ENCODE peak calls at places on chromosomes 11 and 22, in four cellular contexts. J is HEK293T, Z is SK-N-SH, V is K562. B is an unnamed sample.

GRCh38 chr11:102727890-102728289 is 3.1 kb upstream of the MMP8 start:
- DNase-seq in J (no peak), Z (no peak), V (no peak), B (no peak)

GRCh38 chr22:40189979-40190378 is 12.3 kb downstream of the TNRC6B start:
- DNase-seq in J (no peak), Z (no peak), V (no peak), B (no peak)

GRCh38 chr11:116275634-116276033 is 497.2 kb downstream of the BUD13 start:
- DNase-seq in J (no peak), Z (no peak), V (no peak), B (no peak)

GRCh38 chr11:103619938-103620337 is 416.5 kb upstream of the DDI1 start:
- DNase-seq in J (no peak), Z (no peak), V (no peak), B (no peak)

GRCh38 chr11:59713745-59714144 is at the start of gene OR10V1:
- DNase-seq in J (no peak), Z (no peak), V (no peak), B (no peak)

GRCh38 chr11:87176044-87176443 is 138.3 kb downstream of the TMEM135 start:
- DNase-seq in J (no peak), Z (no peak), V (no peak), B (no peak)

GRCh38 chr11:109135627-109136026 is 286.4 kb upstream of the C11orf87 start:
- DNase-seq in J (no peak), Z (no peak), V (no peak), B (no peak)

GRCh38 chr11:118010738-118011461 is 24.7 kb downstream of the IL10RA start:
- DNase-seq in J (no peak), Z (no peak), V (no peak), B (no peak)

GRCh38 chr11:13327421-13327820 is 49.8 kb downstream of the BMAL1 start:
- DNase-seq in J (no peak), Z (no peak), V (no peak), B (no peak)

GRCh38 chr11:101428918-101429317 is 154.9 kb downstream of the TRPC6 start:
- DNase-seq in J (peak), Z (no peak), V (no peak), B (peak)

GRCh38 chr11:111414267-111414931 is 35.3 kb upstream of the POU2AF1 start:
- DNase-seq in J (no peak), Z (no peak), V (no peak), B (no peak)

GRCh38 chr11:72548481-72548880 is 114.2 kb upstream of the CLPB start:
- DNase-seq in J (no peak), Z (no peak), V (no peak), B (no peak)

GRCh38 chr11:94060401-94060800 is 39.2 kb downstream of the HEPHL1 start:
- DNase-seq in J (no peak), Z (no peak), V (no peak), B (no peak)

GRCh38 chr11:102276302-102277182 is 40.7 kb upstream of the BIRC3 start:
- DNase-seq in J (no peak), Z (no peak), V (no peak), B (no peak)

GRCh38 chr11:118343981-118344521 is at the start of gene CD3G:
- DNase-seq in J (no peak), Z (no peak), V (no peak), B (no peak)

GRCh38 chr11:22976146-22976545 is 115.9 kb upstream of the CCDC179 start:
- DNase-seq in J (no peak), Z (no peak), V (no peak), B (no peak)

GRCh38 chr11:111213256-111213655 is 32.3 kb upstream of the POU2AF2 start:
- DNase-seq in J (no peak), Z (no peak), V (no peak), B (no peak)

GRCh38 chr11:79579063-79579462 is 138.2 kb upstream of the TENM4 start:
- DNase-seq in J (no peak), Z (no peak), V (no peak), B (no peak)

GRCh38 chr11:59418151-59418550 is 8.1 kb downstream of the OR5A2 start:
- DNase-seq in J (no peak), Z (no peak), V (no peak), B (no peak)

GRCh38 chr11:32418836-32419235 is 16.5 kb downstream of the WT1 start:
- DNase-seq in J (no peak), Z (no peak), V (no peak), B (no peak)

GRCh38 chr11:94134651-94135512 is 6.2 kb downstream of the PANX1 start:
- DNase-seq in J (no peak), Z (no peak), V (no peak), B (no peak)

DNA sequence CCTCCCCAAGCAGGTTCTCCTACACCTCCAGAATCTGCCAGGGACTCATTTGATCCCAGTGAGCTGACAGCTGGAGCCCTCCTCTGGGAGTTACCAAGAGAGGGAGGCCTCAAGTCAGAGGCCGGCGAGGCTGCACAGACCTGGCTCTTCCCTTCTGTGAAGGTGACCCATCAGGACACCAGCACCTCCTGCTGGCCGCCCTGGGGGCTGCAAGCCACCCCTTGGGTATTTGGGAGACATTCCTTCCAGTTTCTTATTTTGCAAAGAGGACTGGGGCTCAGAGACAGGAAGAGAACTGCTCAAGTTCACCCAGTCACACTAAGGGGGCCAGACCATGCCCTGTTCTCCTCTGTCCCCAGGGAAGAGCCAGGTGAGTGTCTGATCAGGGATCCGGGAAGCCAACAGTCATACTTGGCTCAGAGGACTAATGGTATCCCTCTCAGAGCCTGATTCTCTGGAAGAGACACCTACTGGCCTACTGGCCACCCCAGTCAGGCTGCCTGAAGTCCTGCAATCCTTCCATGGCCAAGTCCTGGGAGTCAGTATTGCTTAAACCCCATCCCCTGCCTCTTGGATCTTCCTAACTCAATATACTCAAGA is 40.5 kb upstream of the RIC3 start:
- DNase-seq in J (peak), Z (no peak), V (peak), B (no peak)
- TF ChIP-seq FOXM1 in J (no peak), Z (no peak), V (no peak), B (no peak)

DNA sequence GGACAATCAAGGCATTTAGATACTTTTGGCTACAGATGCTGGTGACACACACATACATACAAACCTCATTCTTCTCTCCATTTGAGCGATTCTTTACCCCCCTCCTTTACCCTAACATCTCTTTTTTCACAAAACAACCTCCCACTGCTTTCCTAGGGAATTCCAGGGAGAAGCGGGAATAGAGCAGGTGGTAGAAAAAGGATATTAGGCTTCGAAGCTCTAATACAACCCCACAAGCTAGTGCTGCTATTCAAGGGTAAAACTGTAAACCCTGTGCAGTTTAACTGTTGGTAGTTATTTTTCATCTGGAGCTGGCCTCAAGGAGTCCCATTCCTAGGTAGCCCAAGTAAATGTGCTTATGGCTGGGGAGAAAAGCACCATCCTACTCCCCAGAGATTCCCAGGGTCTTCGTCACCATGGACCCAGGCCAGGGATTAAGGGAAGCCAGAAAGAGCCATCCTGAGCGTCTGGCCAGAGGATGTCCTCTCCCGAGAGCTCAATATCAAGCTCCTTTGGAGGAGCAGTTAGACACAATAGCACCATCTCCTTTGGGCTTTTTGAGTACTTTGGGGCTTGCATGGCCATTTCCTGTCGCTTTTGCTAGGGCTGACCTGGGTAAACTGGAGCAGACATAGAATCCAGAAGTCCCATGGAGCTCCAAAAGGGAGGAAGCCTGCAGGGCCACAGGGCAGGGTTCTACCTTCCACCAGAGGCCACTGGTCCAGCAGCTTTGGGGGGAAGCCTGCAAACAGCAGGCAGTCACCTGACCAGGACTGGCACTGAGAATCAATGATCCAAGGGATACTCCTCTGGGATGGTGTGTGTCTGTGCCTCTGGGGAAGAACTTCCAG is 3.1 kb downstream of the MAML2 start:
- DNase-seq in J (no peak), Z (no peak), V (no peak), B (no peak)
- TF ChIP-seq FOXM1 in J (no peak), Z (no peak), V (no peak), B (no peak)

DNA sequence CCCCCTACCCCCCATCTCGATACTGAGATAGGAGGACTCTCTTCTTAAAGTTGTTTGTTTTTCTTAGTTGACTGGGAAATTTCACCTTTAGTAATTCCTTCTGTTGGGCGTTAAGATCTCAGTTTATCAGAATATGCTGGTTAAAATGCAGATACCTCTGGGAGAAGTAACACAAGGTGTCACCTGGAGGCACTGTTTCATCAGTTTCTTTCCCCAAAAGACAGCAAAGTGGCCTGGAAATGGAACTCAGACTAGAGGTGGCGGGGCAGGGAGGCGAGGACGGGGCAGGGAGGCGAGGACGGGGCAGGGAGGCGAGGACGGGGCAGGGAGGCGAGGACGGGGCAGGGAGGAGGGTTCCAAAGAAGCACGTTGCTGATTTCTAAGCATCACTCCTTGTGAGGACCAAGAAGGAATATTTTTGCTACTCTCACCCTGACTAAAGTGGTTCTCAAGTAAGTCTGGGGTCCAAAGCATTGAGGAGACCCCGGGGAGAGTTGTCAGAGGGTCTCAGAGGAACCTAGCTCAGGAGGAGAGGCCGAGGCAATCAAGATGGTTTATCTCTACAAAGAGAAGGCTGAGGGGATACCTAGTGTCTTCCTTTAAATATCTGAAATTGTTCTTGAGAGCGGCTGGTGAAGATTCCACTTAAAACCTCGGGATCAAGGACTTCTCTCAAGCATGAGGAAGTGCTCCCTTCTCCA is 147.0 kb upstream of the B3GAT1 start:
- DNase-seq in J (no peak), Z (peak), V (no peak), B (no peak)
- TF ChIP-seq FOXM1 in J (no peak), Z (no peak), V (no peak), B (no peak)

GRCh38 chr11:3954448-3955298 is 99.2 kb downstream of the STIM1 start:
- DNase-seq in J (no peak), Z (no peak), V (peak), B (no peak)

GRCh38 chr11:3955299-3955665 is 99.8 kb downstream of the STIM1 start:
- DNase-seq in J (no peak), Z (no peak), V (no peak), B (no peak)

GRCh38 chr11:3952715-3953114 is 97.3 kb downstream of the STIM1 start:
- DNase-seq in J (no peak), Z (no peak), V (no peak), B (no peak)

GRCh38 chr11:3950996-3951662 is 95.7 kb downstream of the STIM1 start:
- DNase-seq in J (peak), Z (no peak), V (no peak), B (peak)

DNA sequence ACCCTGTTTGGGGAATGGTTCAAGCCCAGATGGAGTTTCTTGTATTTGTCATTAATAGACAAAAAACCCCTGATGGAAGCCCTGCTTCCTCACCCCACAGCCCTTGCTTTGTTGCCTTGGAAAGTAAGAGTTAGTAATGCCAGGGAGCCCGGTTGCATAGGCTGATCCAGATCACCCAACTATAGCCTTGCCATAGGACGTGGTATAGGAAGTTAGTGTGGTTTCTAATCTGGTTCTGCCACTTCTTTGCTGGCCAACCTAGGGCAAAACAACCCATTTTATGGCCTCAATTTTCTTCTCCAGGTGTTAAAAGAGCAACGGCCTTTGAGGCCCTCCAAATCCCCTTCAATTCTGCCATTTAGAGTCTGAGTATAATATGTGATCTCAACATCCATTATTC is 97.9 kb downstream of the STIM1 start:
- DNase-seq in J (no peak), Z (no peak), V (no peak), B (no peak)
- TF ChIP-seq FOXM1 in J (no peak), Z (no peak), V (no peak), B (no peak)

DNA sequence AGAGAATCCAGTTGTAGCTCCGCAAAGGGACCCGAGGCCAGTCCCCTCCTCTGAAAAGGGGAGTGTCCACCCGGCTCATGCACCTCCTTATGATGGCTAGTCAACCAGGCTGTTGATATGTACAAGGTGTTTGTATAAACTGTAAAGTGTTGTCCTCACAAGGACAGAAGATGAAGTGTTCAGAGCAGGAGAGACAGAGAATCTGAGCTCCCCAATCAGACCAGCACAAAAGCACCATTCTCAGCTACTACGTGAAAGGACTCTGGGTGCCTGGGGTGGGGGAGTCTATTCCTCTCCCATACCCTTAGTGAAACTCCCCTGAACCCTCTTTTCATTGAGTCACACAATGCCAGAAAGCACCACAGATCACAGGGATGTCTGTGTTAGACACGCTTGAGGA is 49.4 kb downstream of the MN1 start:
- DNase-seq in J (no peak), Z (no peak), V (no peak), B (no peak)
- TF ChIP-seq FOXM1 in J (no peak), Z (no peak), V (no peak), B (no peak)

GRCh38 chr11:130070829-130071205 is 1.1 kb downstream of the APLP2 start:
- DNase-seq in J (no peak), Z (no peak), V (no peak), B (no peak)
- TF ChIP-seq FOXM1 in J (no peak), Z (no peak), V (no peak), B (no peak)

GRCh38 chr22:45204241-45204640 is 36.5 kb downstream of the KIAA0930 start:
- DNase-seq in J (no peak), Z (no peak), V (no peak), B (no peak)

GRCh38 chr22:45206233-45206632 is 34.5 kb downstream of the KIAA0930 start:
- DNase-seq in J (no peak), Z (no peak), V (no peak), B (no peak)

GRCh38 chr22:45204751-45205623 is 35.7 kb downstream of the KIAA0930 start:
- DNase-seq in J (no peak), Z (peak), V (no peak), B (no peak)

GRCh38 chr22:45207533-45207932 is 33.2 kb downstream of the KIAA0930 start:
- DNase-seq in J (no peak), Z (no peak), V (no peak), B (no peak)

DNA sequence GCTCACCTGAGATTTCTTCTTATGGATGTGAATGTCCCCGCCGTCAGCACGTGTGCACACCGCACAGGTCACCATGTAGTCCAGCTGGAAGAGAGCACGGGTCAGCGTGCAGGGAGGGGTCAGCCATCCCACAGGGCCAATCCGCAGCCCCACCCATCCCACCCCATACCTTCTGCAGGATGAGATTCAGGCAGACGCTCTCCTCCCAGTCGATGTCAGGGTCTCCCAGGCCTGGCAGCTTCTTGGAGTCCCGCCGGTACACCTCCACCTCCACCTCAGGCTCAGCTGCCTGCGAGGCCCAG is 35.1 kb downstream of the KIAA0930 start:
- DNase-seq in J (no peak), Z (no peak), V (no peak), B (no peak)
- TF ChIP-seq FOXM1 in J (no peak), Z (no peak), V (no peak), B (no peak)

GRCh38 chr11:114166897-114167323 is 107.4 kb downstream of the ZBTB16 start:
- DNase-seq in J (no peak), Z (no peak), V (no peak), B (no peak)
- TF ChIP-seq FOXM1 in J (no peak), Z (no peak), V (no peak), B (no peak)

GRCh38 chr11:35632301-35632700 is 14.0 kb downstream of the FJX1 start:
- DNase-seq in J (no peak), Z (no peak), V (no peak), B (no peak)

GRCh38 chr11:35626511-35626910 is 8.3 kb downstream of the FJX1 start:
- DNase-seq in J (no peak), Z (no peak), V (no peak), B (no peak)

GRCh38 chr11:35629511-35629910 is 11.3 kb downstream of the FJX1 start:
- DNase-seq in J (no peak), Z (no peak), V (no peak), B (no peak)

GRCh38 chr11:35633827-35634226 is 15.6 kb downstream of the FJX1 start:
- DNase-seq in J (no peak), Z (no peak), V (no peak), B (peak)

GRCh38 chr11:35629914-35630313 is 11.7 kb downstream of the FJX1 start:
- DNase-seq in J (no peak), Z (no peak), V (no peak), B (peak)
- TF ChIP-seq FOXM1 in J (no peak), Z (no peak), V (no peak), B (no peak)

B was measured in HepG2.